ENCODE peak calls at places on chromosome 16, in four cellular contexts. One of them, this sample, is unnamed.

GRCh38 chr16:47568355-47568754 is 107.2 kb downstream of the PHKB start:
- DNase-seq in occipital lobe: no peak
- DNase-seq in AG04450: no peak
- DNase-seq in hepatic stellate cell: no peak
- DNase-seq in this sample: no peak

GRCh38 chr16:49281843-49282642 is 405 bp upstream of the CBLN1 start:
- DNase-seq in AG04450: no peak
- DNase-seq in occipital lobe: peak; percentile 86
- DNase-seq in hepatic stellate cell: peak; percentile 75
- DNase-seq in this sample: no peak

GRCh38 chr16:7025616-7026190 is 306.9 kb upstream of the RBFOX1 start:
- DNase-seq in AG04450: no peak
- DNase-seq in occipital lobe: peak; percentile 47
- DNase-seq in hepatic stellate cell: no peak
- DNase-seq in this sample: no peak

GRCh38 chr16:57131351-57131970 is 39.1 kb downstream of the CPNE2 start:
- DNase-seq in occipital lobe: peak; percentile 62
- DNase-seq in AG04450: no peak
- DNase-seq in hepatic stellate cell: no peak
- DNase-seq in this sample: no peak

GRCh38 chr16:11089504-11090124 is 145.2 kb downstream of the CLEC16A start:
- DNase-seq in hepatic stellate cell: peak; percentile 72
- DNase-seq in occipital lobe: no peak
- DNase-seq in AG04450: peak; percentile 98
- DNase-seq in this sample: no peak

GRCh38 chr16:16021988-16022682 is 72.7 kb downstream of the ABCC1 start:
- DNase-seq in occipital lobe: peak; percentile 84
- DNase-seq in hepatic stellate cell: peak; percentile 96
- DNase-seq in AG04450: peak; percentile 86
- DNase-seq in this sample: peak; percentile 91

GRCh38 chr16:9033125-9033830 is 58.2 kb upstream of the HAPSTR1 start:
- DNase-seq in AG04450: no peak
- DNase-seq in occipital lobe: peak; percentile 2
- DNase-seq in hepatic stellate cell: peak; percentile 69
- DNase-seq in this sample: no peak

GRCh38 chr16:82639666-82640336 is 13.0 kb downstream of the CDH13 start:
- DNase-seq in hepatic stellate cell: no peak
- DNase-seq in AG04450: no peak
- DNase-seq in occipital lobe: peak; percentile 23
- DNase-seq in this sample: peak; percentile 73

GRCh38 chr16:17205279-17206139 is 265.3 kb downstream of the XYLT1 start:
- DNase-seq in AG04450: peak; percentile 80
- DNase-seq in hepatic stellate cell: peak; percentile 23
- DNase-seq in occipital lobe: no peak
- DNase-seq in this sample: no peak

GRCh38 chr16:1543085-1543896 is 9.8 kb downstream of the TMEM204 start:
- DNase-seq in occipital lobe: no peak
- DNase-seq in AG04450: no peak
- DNase-seq in hepatic stellate cell: peak; percentile 92
- DNase-seq in this sample: no peak

GRCh38 chr16:88382491-88383400 is at the start of gene ZNF469:
- DNase-seq in hepatic stellate cell: peak; percentile 87
- DNase-seq in AG04450: no peak
- DNase-seq in occipital lobe: no peak
- DNase-seq in this sample: no peak

GRCh38 chr16:20915733-20916132 is 15.2 kb downstream of the LYRM1 start:
- DNase-seq in AG04450: no peak
- DNase-seq in hepatic stellate cell: no peak
- DNase-seq in occipital lobe: no peak
- DNase-seq in this sample: no peak

GRCh38 chr16:4506450-4506849 is 30.3 kb downstream of the HMOX2 start:
- DNase-seq in occipital lobe: peak; percentile 57
- DNase-seq in hepatic stellate cell: peak; percentile 77
- DNase-seq in AG04450: no peak
- DNase-seq in this sample: peak; percentile 36

GRCh38 chr16:69932228-69932627 is 18.9 kb upstream of the CLEC18A start:
- DNase-seq in occipital lobe: peak; percentile 20
- DNase-seq in AG04450: no peak
- DNase-seq in hepatic stellate cell: no peak
- DNase-seq in this sample: no peak

GRCh38 chr16:89037261-89038152 is 56.1 kb upstream of the ACSF3 start:
- DNase-seq in occipital lobe: no peak
- DNase-seq in hepatic stellate cell: peak; percentile 55
- DNase-seq in AG04450: no peak
- DNase-seq in this sample: no peak

GRCh38 chr16:85916141-85916890 is 17.4 kb downstream of the IRF8 start:
- DNase-seq in AG04450: no peak
- DNase-seq in hepatic stellate cell: no peak
- DNase-seq in occipital lobe: no peak
- DNase-seq in this sample: no peak

GRCh38 chr16:79871906-79872305 is 271.4 kb upstream of the MAF start:
- DNase-seq in occipital lobe: no peak
- DNase-seq in hepatic stellate cell: no peak
- DNase-seq in AG04450: no peak
- DNase-seq in this sample: no peak

This sample was measured in HS-27A.